ENCODE peak calls at places on chromosomes 5 and 9, in seven cellular contexts. H is GM10248; A is neural crest cell; L is CD8-positive, alpha-beta T cell; D is MM.1S; Z is cardiac muscle cell; G is KBM-7. P is an unnamed sample.
A peak's percentile ranks its signal among the peaks of the same experiment; 100 is the strongest.

GRCh38 chr5:141850183-141850768 is 27.9 kb downstream of the PCDH1 start:
- DNase-seq in Z (peak; percentile 48), H (peak; percentile 51), A (no peak), L (peak; percentile 27), D (no peak), G (no peak), P (no peak)

GRCh38 chr9:129223551-129224208 is 45.6 kb upstream of the IER5L start:
- DNase-seq in G (no peak), Z (peak; percentile 72), H (no peak), L (no peak), A (no peak), D (no peak), P (no peak)

GRCh38 chr5:131649160-131649559 is 14.1 kb upstream of the RAPGEF6 start:
- DNase-seq in G (no peak), Z (no peak), D (no peak), H (no peak), L (no peak), A (no peak), P (no peak)

GRCh38 chr5:2300861-2301610 is 418.3 kb upstream of the IRX4 start:
- DNase-seq in G (no peak), A (no peak), H (no peak), D (no peak), Z (no peak), L (no peak), P (no peak)

GRCh38 chr9:135076143-135076875 is 11.2 kb upstream of the OLFM1 start:
- DNase-seq in G (no peak), D (no peak), L (no peak), H (no peak), Z (no peak), A (no peak), P (no peak)

GRCh38 chr5:153623906-153624765 is 133.7 kb downstream of the GRIA1 start:
- DNase-seq in L (no peak), D (no peak), H (no peak), A (no peak), G (no peak), Z (no peak), P (no peak)

GRCh38 chr5:150339841-150340240 is 17.7 kb upstream of the TCOF1 start:
- DNase-seq in L (no peak), Z (no peak), D (peak; percentile 21), H (no peak), A (no peak), G (no peak), P (no peak)

GRCh38 chr5:139650689-139651501 is 2.7 kb downstream of the CXXC5 start:
- DNase-seq in A (no peak), D (no peak), G (peak; percentile 26), H (no peak), Z (peak; percentile 85), L (no peak), P (peak; percentile 72)

GRCh38 chr9:136157477-136158265 is 39.0 kb upstream of the TMEM250 start:
- DNase-seq in G (no peak), H (no peak), L (no peak), A (no peak), D (no peak), Z (no peak), P (no peak)

GRCh38 chr9:137064027-137064879 is 6.1 kb downstream of the SAPCD2 start:
- DNase-seq in D (peak; percentile 34), Z (peak; percentile 67), G (no peak), A (peak; percentile 79), H (peak; percentile 69), L (peak; percentile 59), P (peak; percentile 66)

GRCh38 chr5:1517838-1518237 is 5.9 kb downstream of the LPCAT1 start:
- DNase-seq in D (no peak), G (no peak), L (peak; percentile 8), A (no peak), Z (no peak), H (no peak), P (no peak)

GRCh38 chr5:32004404-32004803 is 169.7 kb downstream of the GOLPH3 start:
- DNase-seq in Z (no peak), A (no peak), H (no peak), L (no peak), D (no peak), G (no peak), P (no peak)

GRCh38 chr5:67900515-67900914 is 315.0 kb upstream of the PIK3R1 start:
- DNase-seq in L (no peak), D (no peak), G (no peak), Z (no peak), A (no peak), H (no peak), P (no peak)

GRCh38 chr5:57698785-57699184 is 216.2 kb upstream of the ACTBL2 start:
- DNase-seq in A (no peak), H (no peak), L (no peak), Z (no peak), D (no peak), G (no peak), P (no peak)

GRCh38 chr9:129182625-129183494 is 4.8 kb upstream of the IER5L start:
- DNase-seq in A (peak; percentile 71), L (no peak), D (no peak), Z (peak; percentile 41), G (peak; percentile 33), H (no peak), P (peak; percentile 74)

GRCh38 chr5:1227669-1228068 is 2.5 kb downstream of the SLC6A18 start:
- DNase-seq in A (no peak), D (no peak), H (no peak), Z (no peak), L (no peak), G (no peak), P (no peak)

P was measured in RPMI8226.